ENCODE peak calls at places on chromosomes 4 and X, in nine cellular contexts. Z is ovary, D is astrocyte, O is esophagus squamous epithelium, G is coronary artery, H is A549, M is kidney epithelial cell, T is PC-3, C is GM12865. X is an unnamed sample.

GRCh38 chrX:12804655-12805054 is 13.4 kb downstream of the PRPS2 start:
- DNase-seq in G (no peak), O (no peak), H (no peak), Z (no peak), T (peak), C (no peak), D (no peak), M (no peak), X (no peak)

GRCh38 chr4:68950033-68950432 is 1.6 kb downstream of the UGT2A3 start:
- DNase-seq in Z (no peak), H (no peak), D (no peak), O (no peak), T (no peak), C (no peak), G (no peak), M (no peak), X (no peak)

GRCh38 chrX:10939384-10939783 is 171.7 kb upstream of the HCCS start:
- DNase-seq in Z (no peak), T (peak), D (peak), O (no peak), G (no peak), M (peak), H (peak), C (no peak), X (no peak)

GRCh38 chr4:114151-114550 is 10.2 kb upstream of the ZNF718 start:
- DNase-seq in C (no peak), H (no peak), T (peak), G (no peak), O (no peak), M (no peak), D (no peak), Z (no peak), X (no peak)

GRCh38 chrX:78946178-78946896 is 1.1 kb downstream of the P2RY10 start:
- DNase-seq in D (no peak), Z (no peak), O (no peak), C (no peak), G (no peak), H (no peak), T (no peak), M (no peak), X (no peak)

GRCh38 chr4:154911097-154911496 is 130.0 kb downstream of the RBM46 start:
- DNase-seq in Z (no peak), G (no peak), M (no peak), D (no peak), T (peak), C (no peak), O (no peak), H (no peak), X (no peak)

GRCh38 chr4:160142579-160142978 is 1039.7 kb downstream of the RAPGEF2 start:
- DNase-seq in O (no peak), D (no peak), C (peak), H (no peak), M (no peak), G (no peak), T (no peak), Z (no peak), X (no peak)

GRCh38 chrX:370963-371745 is 15.6 kb downstream of the PPP2R3B start:
- DNase-seq in D (no peak), G (no peak), H (no peak), O (no peak), Z (no peak), T (no peak), C (no peak), M (no peak), X (no peak)

GRCh38 chr4:13534344-13535063 is 9.8 kb downstream of the NKX3-2 start:
- DNase-seq in G (no peak), T (no peak), O (no peak), H (no peak), C (no peak), Z (no peak), D (no peak), M (no peak), X (no peak)

GRCh38 chr4:139018501-139018900 is 2.9 kb downstream of the NOCT start:
- DNase-seq in M (no peak), H (no peak), D (no peak), C (no peak), Z (no peak), O (no peak), G (no peak), T (no peak), X (no peak)

GRCh38 chr4:26140150-26140898 is 180.5 kb upstream of the RBPJ start:
- DNase-seq in M (peak), C (no peak), H (no peak), O (no peak), G (no peak), T (no peak), D (peak), Z (no peak), X (no peak)

GRCh38 chr4:7020856-7021255 is 22.3 kb upstream of the TADA2B start:
- DNase-seq in G (no peak), C (no peak), H (no peak), O (no peak), D (no peak), Z (no peak), M (no peak), T (no peak), X (no peak)

GRCh38 chrX:103276581-103277002 is at the start of gene TCEAL5:
- DNase-seq in G (no peak), Z (peak), C (no peak), T (no peak), D (no peak), M (no peak), O (no peak), H (no peak), X (no peak)

GRCh38 chr4:54227261-54228063 is 1.6 kb upstream of the PDGFRA start:
- DNase-seq in Z (peak), D (peak), H (no peak), M (no peak), O (no peak), C (no peak), G (no peak), T (peak), X (no peak)

GRCh38 chr4:147820975-147821374 is 89.1 kb downstream of the ARHGAP10 start:
- DNase-seq in G (no peak), C (no peak), O (no peak), D (no peak), Z (no peak), M (no peak), H (no peak), T (no peak), X (no peak)

GRCh38 chrX:55074851-55075467 is at the start of gene PAGE2B:
- DNase-seq in O (no peak), H (no peak), M (no peak), D (no peak), T (no peak), G (no peak), C (no peak), Z (no peak), X (no peak)

GRCh38 chrX:109384569-109385174 is 97.2 kb downstream of the GUCY2F start:
- DNase-seq in G (no peak), T (peak), O (no peak), Z (peak), C (peak), D (no peak), M (no peak), H (no peak), X (no peak)
- TF ChIP-seq CTCF in G (no peak), T (peak), O (peak), Z (peak), C (peak), D (peak), M (peak), H (peak), X (peak)

GRCh38 chr4:140309124-140309870 is 64.1 kb upstream of the SCOC start:
- DNase-seq in C (no peak), O (no peak), D (peak), T (peak), H (no peak), G (no peak), Z (no peak), M (no peak), X (no peak)
- TF ChIP-seq CTCF in C (no peak), O (no peak), D (no peak), T (peak), H (no peak), G (no peak), Z (no peak), M (no peak), X (no peak)

DNA sequence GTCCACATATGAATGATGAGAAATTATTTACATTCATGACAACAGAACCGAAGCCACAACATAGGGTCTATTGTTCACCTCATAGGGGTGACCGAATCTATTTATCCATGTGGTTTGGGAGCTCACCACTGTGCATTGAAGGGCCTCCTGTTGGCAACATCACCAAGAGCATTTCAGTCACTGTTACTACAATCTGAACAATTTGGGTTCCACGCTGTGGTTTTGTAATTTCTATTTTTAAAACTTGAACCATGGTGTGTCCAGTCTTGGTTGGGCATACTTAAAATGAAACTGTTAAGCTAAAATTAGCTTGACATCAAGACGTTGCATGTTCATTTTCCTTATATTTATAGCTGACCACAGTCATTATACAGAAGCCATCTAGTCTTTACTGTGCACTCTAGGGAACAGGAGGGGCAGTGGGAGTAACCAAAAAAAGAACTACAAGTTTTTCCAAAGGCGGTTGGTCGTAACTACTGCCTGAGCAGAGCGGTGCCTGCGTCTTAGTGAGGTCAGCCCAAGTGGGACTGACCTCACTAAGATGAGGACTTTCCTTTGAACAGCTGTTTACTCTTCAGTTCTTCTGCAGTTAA is 192.1 kb downstream of the SPRY1 start:
- DNase-seq in T (peak), M (peak), D (peak), G (no peak), Z (no peak), C (peak), H (peak), O (no peak), X (no peak)
- TF ChIP-seq CTCF in T (no peak), M (no peak), D (no peak), G (no peak), Z (no peak), C (no peak), H (no peak), O (no peak), X (no peak)

GRCh38 chr4:38670939-38671593 is 7.1 kb downstream of the KLF3 start:
- DNase-seq in D (no peak), O (no peak), M (no peak), Z (no peak), T (peak), C (peak), G (no peak), H (no peak), X (peak)

GRCh38 chr4:38668203-38668602 is 4.2 kb downstream of the KLF3 start:
- DNase-seq in D (no peak), Z (no peak), H (no peak), T (no peak), M (no peak), G (no peak), C (no peak), O (no peak), X (no peak)

GRCh38 chr4:38671594-38671943 is 7.6 kb downstream of the KLF3 start:
- DNase-seq in H (no peak), O (no peak), C (peak), T (no peak), Z (no peak), G (no peak), M (no peak), D (no peak), X (no peak)

GRCh38 chr4:38669233-38669632 is 5.2 kb downstream of the KLF3 start:
- DNase-seq in G (no peak), Z (no peak), D (peak), T (no peak), C (no peak), O (no peak), H (no peak), M (no peak), X (no peak)

DNA sequence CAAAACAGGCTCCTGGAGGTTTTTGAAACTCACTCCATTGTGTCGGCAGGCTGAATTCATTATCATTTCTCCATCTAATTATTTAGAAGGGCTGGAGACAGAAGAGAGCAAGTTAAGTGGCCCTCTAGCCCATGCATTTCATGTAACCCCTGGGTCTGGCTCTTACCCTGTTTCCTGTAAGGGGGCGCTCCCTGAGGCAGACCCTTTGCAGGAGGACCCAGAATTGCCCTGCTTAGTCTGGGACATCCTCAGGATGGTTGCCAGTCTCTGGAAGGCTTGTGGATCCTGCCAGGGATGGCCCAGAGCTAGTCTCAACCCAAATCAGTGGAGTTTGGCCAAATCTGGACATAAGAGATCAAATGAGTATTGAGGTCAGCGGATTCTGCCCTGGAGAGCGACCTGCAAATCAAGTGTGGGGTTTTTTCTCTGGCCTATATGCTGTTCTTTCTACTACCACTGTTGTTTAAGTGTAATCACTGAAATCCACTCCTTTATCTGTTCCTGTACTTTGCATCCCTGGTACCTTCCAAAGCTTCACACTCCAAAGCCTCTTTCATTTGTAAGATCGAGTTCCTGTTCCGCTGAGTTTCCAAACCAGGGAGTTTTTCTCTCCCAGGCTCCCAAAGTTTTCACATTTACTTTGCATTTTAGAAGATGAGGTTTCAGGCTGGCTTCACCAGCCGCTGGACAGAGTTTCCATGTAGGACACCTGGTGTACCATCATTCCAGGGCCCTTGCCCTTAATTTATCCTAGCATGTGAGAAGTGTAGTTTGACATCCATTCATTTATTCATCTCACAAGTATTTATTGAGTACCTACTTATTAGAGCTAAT is 6.3 kb downstream of the KLF3 start:
- DNase-seq in O (no peak), D (no peak), M (no peak), H (no peak), Z (no peak), T (peak), C (no peak), G (no peak), X (no peak)
- TF ChIP-seq CTCF in O (no peak), D (no peak), M (no peak), H (no peak), Z (no peak), T (no peak), C (no peak), G (no peak), X (no peak)

GRCh38 chr4:52982246-52982950 is 120.3 kb downstream of the RASL11B start:
- DNase-seq in Z (no peak), H (peak), O (no peak), G (no peak), T (peak), D (peak), M (no peak), C (peak), X (no peak)

GRCh38 chr4:52977252-52977651 is 115.1 kb downstream of the RASL11B start:
- DNase-seq in M (no peak), D (no peak), O (no peak), C (no peak), Z (no peak), H (no peak), G (no peak), T (no peak), X (no peak)

GRCh38 chr4:52979821-52980590 is 117.9 kb downstream of the RASL11B start:
- DNase-seq in H (no peak), M (no peak), T (peak), D (no peak), C (no peak), Z (no peak), O (no peak), G (no peak), X (no peak)

GRCh38 chr4:52976523-52977230 is 114.6 kb downstream of the RASL11B start:
- DNase-seq in D (no peak), M (no peak), T (no peak), C (no peak), H (no peak), G (no peak), Z (no peak), O (no peak), X (no peak)

GRCh38 chr4:52979020-52979419 is 116.9 kb downstream of the RASL11B start:
- DNase-seq in O (no peak), T (peak), H (no peak), C (no peak), D (no peak), Z (no peak), M (no peak), G (no peak), X (no peak)
- TF ChIP-seq CTCF in O (no peak), T (peak), H (no peak), C (no peak), D (no peak), Z (no peak), M (no peak), G (no peak), X (no peak)

GRCh38 chrX:153688071-153688470 is 345 bp downstream of the SLC6A8 start:
- DNase-seq in M (no peak), D (no peak), O (no peak), Z (no peak), H (no peak), T (no peak), G (no peak), C (no peak), X (no peak)

GRCh38 chrX:153688900-153689590 is 1.3 kb downstream of the SLC6A8 start:
- DNase-seq in G (no peak), M (no peak), H (no peak), T (peak), C (no peak), Z (peak), O (no peak), D (no peak), X (no peak)

GRCh38 chrX:153690466-153690865 is 2.7 kb downstream of the SLC6A8 start:
- DNase-seq in T (no peak), M (no peak), C (no peak), G (no peak), Z (no peak), D (no peak), O (no peak), H (no peak), X (no peak)

GRCh38 chrX:153688534-153688899 is 791 bp downstream of the SLC6A8 start:
- DNase-seq in H (no peak), O (no peak), C (no peak), M (no peak), G (no peak), Z (no peak), D (no peak), T (no peak), X (no peak)

DNA sequence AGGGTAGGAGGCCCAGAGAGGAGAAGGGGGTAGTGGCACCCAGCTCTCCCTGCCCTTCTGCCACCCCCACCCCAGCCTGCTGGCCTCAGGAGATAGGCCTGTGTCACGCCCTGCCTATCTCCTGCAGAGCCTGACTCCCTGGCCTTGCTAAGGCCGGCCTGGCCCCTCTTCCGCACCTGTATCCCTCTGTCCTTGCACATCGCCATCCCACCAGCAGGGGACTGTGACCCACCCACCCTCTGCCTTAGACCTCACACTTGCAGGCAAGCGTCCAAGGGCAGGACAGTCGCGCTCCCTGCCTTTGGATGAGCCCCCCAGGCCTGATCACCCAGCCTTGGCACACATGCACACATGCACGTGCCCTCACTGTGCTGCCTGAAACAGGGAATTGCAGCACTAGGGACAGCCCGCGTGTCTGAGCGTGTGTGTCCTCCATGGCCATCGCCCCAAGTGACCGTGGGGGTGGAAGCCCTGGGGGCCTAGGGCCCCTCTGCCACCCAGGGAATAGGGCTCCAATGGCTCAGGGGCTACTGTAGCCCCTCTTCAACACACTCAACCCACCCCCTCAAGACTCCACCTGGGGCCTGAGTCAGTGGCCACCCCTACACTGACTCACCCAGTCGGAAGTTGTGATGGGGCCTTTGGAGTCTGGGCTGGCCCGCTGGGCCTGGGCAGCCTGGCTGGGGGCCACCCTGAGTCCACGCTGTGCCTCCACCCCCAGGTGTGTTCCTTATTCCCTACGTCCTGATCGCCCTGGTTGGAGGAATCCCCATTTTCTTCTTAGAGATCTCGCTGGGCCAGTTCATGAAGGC is 2.1 kb downstream of the SLC6A8 start:
- DNase-seq in C (no peak), D (no peak), O (no peak), G (no peak), T (peak), Z (no peak), H (no peak), M (no peak), X (no peak)
- TF ChIP-seq CTCF in C (no peak), D (peak), O (no peak), G (no peak), T (peak), Z (no peak), H (no peak), M (peak), X (no peak)

DNA sequence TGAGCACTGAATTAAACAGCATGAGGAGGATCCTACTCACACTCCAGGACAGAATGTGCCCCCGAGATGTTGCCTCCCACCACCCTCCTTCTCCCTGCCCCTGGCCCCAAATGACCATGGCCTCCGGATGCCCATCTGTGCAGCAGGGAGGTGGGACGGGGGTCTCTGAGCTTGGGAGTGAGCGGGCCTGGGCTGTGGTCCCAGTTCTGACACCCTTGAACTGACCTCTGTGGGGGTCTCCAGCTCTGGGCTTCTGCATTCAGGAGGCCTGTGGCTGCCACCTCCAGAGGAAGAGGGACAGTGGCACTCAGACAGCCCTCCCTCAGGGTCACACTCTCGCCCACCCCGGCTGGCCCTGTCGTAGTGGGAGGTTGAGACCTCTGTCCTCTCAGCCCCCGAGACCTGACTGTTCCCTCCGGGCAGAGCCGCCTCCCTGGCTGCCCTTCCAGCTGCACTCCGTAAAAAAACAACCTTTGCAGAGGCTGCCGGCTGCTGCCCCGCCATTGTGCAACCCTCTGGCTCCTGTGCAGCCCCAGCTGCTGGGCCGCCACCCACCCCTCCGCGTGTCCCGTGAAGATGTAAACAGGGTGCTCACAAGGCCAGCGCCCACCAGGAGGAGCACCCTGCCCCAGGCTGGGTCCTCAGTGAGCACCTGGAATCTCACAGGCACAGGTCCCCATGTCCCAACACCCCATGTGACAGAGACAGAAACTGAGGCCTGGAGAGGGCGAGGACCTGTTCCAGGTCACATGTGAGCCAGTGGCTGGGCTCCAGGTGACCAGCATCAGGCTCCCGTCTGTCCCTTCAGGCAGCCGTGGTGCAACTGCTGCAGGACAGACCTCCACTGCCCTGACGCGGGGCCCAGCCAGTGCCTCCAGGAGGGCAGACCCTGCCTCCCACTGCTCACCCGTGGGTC is 39.6 kb downstream of the HTRA3 start:
- DNase-seq in D (no peak), O (no peak), Z (peak), M (no peak), G (no peak), H (no peak), C (no peak), T (no peak), X (peak)
- TF ChIP-seq CTCF in D (no peak), O (no peak), Z (peak), M (no peak), G (no peak), H (no peak), C (no peak), T (no peak), X (no peak)

GRCh38 chr4:112766422-112766821 is 129.5 kb downstream of the LARP7 start:
- DNase-seq in O (no peak), G (no peak), Z (no peak), D (no peak), C (peak), T (peak), M (no peak), H (no peak), X (no peak)
- TF ChIP-seq CTCF in O (no peak), G (no peak), Z (no peak), D (peak), C (peak), T (peak), M (peak), H (peak), X (no peak)

X was measured in CD14-positive monocyte.